ENCODE peak calls at places on chromosomes 11 and 22, in five cellular contexts. V is left ventricle myocardium superior, F is NCI-H187 treated with DMSO at 0.1 percent for 48 hours, M is GM19239, B is HCEC 1CT. R is an unnamed sample.

GRCh38 chr22:41341990-41342389 is 39.8 kb upstream of the TEF start:
- DNase-seq in V (no peak), F (no peak), M (no peak), B (no peak), R (no peak)

GRCh38 chr22:47802446-47802845 is 1040.0 kb downstream of the TBC1D22A start:
- DNase-seq in V (no peak), F (no peak), M (no peak), B (no peak), R (no peak)

GRCh38 chr22:37566329-37566837 is 6.1 kb downstream of the CDC42EP1 start:
- DNase-seq in V (peak), F (no peak), M (no peak), B (no peak), R (no peak)

GRCh38 chr11:134445601-134446325 is 33.7 kb upstream of the B3GAT1 start:
- DNase-seq in V (no peak), F (no peak), M (no peak), B (no peak), R (no peak)

GRCh38 chr22:32985899-32986772 is 72.0 kb downstream of the SYN3 start:
- DNase-seq in V (peak), F (no peak), M (peak), B (no peak), R (peak)

GRCh38 chr22:39080052-39080762 is 3.1 kb downstream of the APOBEC3G start:
- DNase-seq in V (no peak), F (no peak), M (no peak), B (no peak), R (no peak)

GRCh38 chr22:39920134-39920743 is 19.4 kb downstream of the GRAP2 start:
- DNase-seq in V (no peak), F (no peak), M (no peak), B (no peak), R (no peak)

GRCh38 chr11:65219930-65220213 is 38.1 kb downstream of the CAPN1 start:
- DNase-seq in V (no peak), F (no peak), M (no peak), B (peak), R (peak)

GRCh38 chr11:122181893-122182292 is 65.9 kb upstream of the BLID start:
- DNase-seq in V (no peak), F (no peak), M (no peak), B (no peak), R (no peak)

GRCh38 chr11:96263361-96263763 is 79.6 kb downstream of the MAML2 start:
- DNase-seq in V (no peak), F (no peak), M (no peak), B (peak), R (peak)

GRCh38 chr11:9784602-9785315 is 120.9 kb downstream of the SWAP70 start:
- DNase-seq in V (no peak), F (no peak), M (no peak), B (no peak), R (no peak)

GRCh38 chr22:42425337-42425988 is 6.7 kb downstream of the NFAM1 start:
- DNase-seq in V (no peak), F (no peak), M (no peak), B (no peak), R (no peak)

GRCh38 chr11:68329496-68329895 is 17.1 kb downstream of the LRP5 start:
- DNase-seq in V (no peak), F (no peak), M (no peak), B (no peak), R (no peak)

GRCh38 chr22:49855491-49855911 is 1.9 kb downstream of the ZBED4 start:
- DNase-seq in V (no peak), F (no peak), M (no peak), B (no peak), R (no peak)

GRCh38 chr11:1482581-1483444 is 3.8 kb downstream of the MOB2 start:
- DNase-seq in V (peak), F (no peak), M (no peak), B (no peak), R (no peak)

GRCh38 chr22:30210235-30210831 is 36.2 kb downstream of the LIF start:
- DNase-seq in V (no peak), F (no peak), M (no peak), B (no peak), R (no peak)

GRCh38 chr22:46114518-46115387 is 35.6 kb upstream of the PPARA start:
- DNase-seq in V (peak), F (no peak), M (no peak), B (peak), R (no peak)

GRCh38 chr22:39109361-39109760 is 12.3 kb downstream of the APOBEC3H start:
- DNase-seq in V (no peak), F (no peak), M (no peak), B (no peak), R (no peak)

GRCh38 chr11:6440906-6441358 is at the start of gene HPX:
- DNase-seq in V (no peak), F (no peak), M (no peak), B (no peak), R (no peak)

GRCh38 chr11:104694259-104695070 is 203.8 kb downstream of the CASP12 start:
- DNase-seq in V (no peak), F (no peak), M (no peak), B (peak), R (no peak)